ENCODE peak calls at places on chromosomes 6 and 20, in four cellular contexts. F is psoas muscle; U is mesendoderm; C is CD4-positive, alpha-beta T cell. M is an unnamed sample.

GRCh38 chr6:151440930-151441329 is 11.0 kb downstream of the RMND1 start:
- DNase-seq in U (no peak), C (no peak), F (no peak), M (no peak)

GRCh38 chr20:35305682-35306556 is 13.7 kb upstream of the FAM83C start:
- DNase-seq in F (peak; percentile 86), C (no peak), U (peak; percentile 75), M (peak; percentile 73)

GRCh38 chr20:47785900-47786762 is 850 bp upstream of the SULF2 start:
- DNase-seq in U (peak; percentile 80), C (no peak), F (peak; percentile 62), M (peak; percentile 67)

GRCh38 chr6:90074161-90074560 is 179.9 kb downstream of the GJA10 start:
- DNase-seq in C (no peak), U (no peak), F (no peak), M (no peak)

GRCh38 chr20:2382833-2383232 is 2.1 kb downstream of the TGM6 start:
- DNase-seq in U (no peak), C (no peak), F (no peak), M (no peak)

GRCh38 chr6:1614448-1614766 is 4.7 kb downstream of the FOXC1 start:
- DNase-seq in U (peak; percentile 47), C (no peak), F (no peak), M (no peak)

GRCh38 chr20:22576273-22576672 is 8.1 kb downstream of the FOXA2 start:
- DNase-seq in U (peak; percentile 45), C (no peak), F (no peak), M (no peak)

GRCh38 chr6:112332274-112332673 is 14.9 kb upstream of the RFPL4B start:
- DNase-seq in C (no peak), U (no peak), F (no peak), M (no peak)

GRCh38 chr6:22433745-22434144 is 135.6 kb upstream of the HDGFL1 start:
- DNase-seq in U (no peak), C (no peak), F (no peak), M (no peak)

GRCh38 chr6:35025241-35026188 is 115.6 kb downstream of the TCP11 start:
- DNase-seq in C (no peak), U (peak; percentile 48), F (no peak), M (no peak)

GRCh38 chr20:1185781-1186334 is 1.1 kb upstream of the TMEM74B start:
- DNase-seq in F (peak; percentile 50), U (peak; percentile 82), C (peak; percentile 31), M (peak; percentile 81)

GRCh38 chr6:12289655-12290489 is at the start of gene EDN1:
- DNase-seq in F (peak; percentile 69), C (no peak), U (peak; percentile 93), M (peak; percentile 48)

GRCh38 chr6:41970436-41970846 is 28.8 kb upstream of the CCND3 start:
- DNase-seq in F (peak; percentile 35), U (no peak), C (no peak), M (no peak)

GRCh38 chr6:25477006-25477590 is 174.9 kb upstream of the SCGN start:
- DNase-seq in F (no peak), C (no peak), U (no peak), M (no peak)

GRCh38 chr6:116404706-116405105 is 34.0 kb downstream of the DSE start:
- DNase-seq in U (no peak), C (no peak), F (no peak), M (no peak)

GRCh38 chr20:51752343-51752951 is 15.7 kb downstream of the ATP9A start:
- DNase-seq in C (no peak), F (no peak), U (no peak), M (no peak)

GRCh38 chr6:108559884-108560462 is 744 bp upstream of the FOXO3 start:
- DNase-seq in F (peak; percentile 74), U (peak; percentile 96), C (no peak), M (no peak)

GRCh38 chr6:44697333-44697732 is 309.8 kb downstream of the CDC5L start:
- DNase-seq in U (peak; percentile 60), F (no peak), C (no peak), M (no peak)

GRCh38 chr6:8579372-8579771 is 144.0 kb upstream of the SLC35B3 start:
- DNase-seq in U (no peak), C (no peak), F (no peak), M (no peak)

GRCh38 chr6:135673671-135674309 is 176.2 kb upstream of the AHI1 start:
- DNase-seq in C (no peak), F (no peak), U (peak; percentile 71), M (no peak)

GRCh38 chr6:116528800-116529199 is 16.7 kb downstream of the TRAPPC3L start:
- DNase-seq in U (peak; percentile 92), C (no peak), F (no peak), M (no peak)

GRCh38 chr6:26224940-26225847 is 138.0 kb downstream of the HFE start:
- DNase-seq in F (no peak), U (peak; percentile 99), C (no peak), M (no peak)

GRCh38 chr6:44278774-44279697 is 8.8 kb downstream of the TMEM151B start:
- DNase-seq in C (no peak), U (no peak), F (no peak), M (no peak)

GRCh38 chr20:49742948-49743347 is 29.3 kb upstream of the B4GALT5 start:
- DNase-seq in C (no peak), U (peak; percentile 73), F (no peak), M (no peak)

GRCh38 chr6:2020909-2021308 is 224.5 kb downstream of the GMDS start:
- DNase-seq in U (peak; percentile 65), F (no peak), C (no peak), M (no peak)

GRCh38 chr6:152637422-152638047 is 373 bp upstream of the SYNE1 start:
- DNase-seq in F (no peak), C (no peak), U (no peak), M (no peak)

GRCh38 chr6:84458271-84458670 is 230.8 kb upstream of the CEP162 start:
- DNase-seq in U (no peak), C (no peak), F (no peak), M (no peak)

GRCh38 chr6:47655719-47656595 is 42.4 kb upstream of the ADGRF4 start:
- DNase-seq in U (peak; percentile 99), C (no peak), F (peak; percentile 16), M (peak; percentile 67)

GRCh38 chr6:144378437-144378836 is 93.3 kb downstream of the UTRN start:
- DNase-seq in U (no peak), C (no peak), F (no peak), M (no peak)
- H3K27ac ChIP-seq in U (no peak overlapping the region), C (no peak overlapping the region), F (peak overlapping the region; percentile 57), M (no peak overlapping the region)

DNA sequence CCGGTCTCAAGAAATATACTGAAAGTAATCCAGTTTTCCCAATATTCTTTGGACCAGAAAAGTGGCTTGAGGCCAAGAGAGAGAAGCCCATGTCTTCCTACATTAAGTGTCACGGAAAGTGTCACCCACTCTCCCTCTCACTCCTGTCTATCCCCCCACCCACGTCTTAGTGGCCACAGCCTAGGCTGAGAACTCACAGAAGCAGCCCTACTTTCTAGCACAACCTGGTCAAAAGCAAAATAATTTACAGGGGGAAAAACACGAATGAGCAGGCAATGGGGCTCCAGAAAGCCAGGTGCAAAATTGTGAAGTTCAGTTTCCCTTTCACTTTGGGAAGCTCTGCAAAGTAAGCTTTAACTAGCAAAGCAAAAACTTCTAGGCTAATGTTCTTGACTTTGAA is 118.0 kb downstream of the OPRM1 start:
- DNase-seq in U (no peak), F (no peak), C (no peak), M (no peak)
- H3K27ac ChIP-seq in U (no peak overlapping the region), F (no peak overlapping the region), C (peak overlapping the region; percentile 75), M (peak overlapping the region; percentile 10)

DNA sequence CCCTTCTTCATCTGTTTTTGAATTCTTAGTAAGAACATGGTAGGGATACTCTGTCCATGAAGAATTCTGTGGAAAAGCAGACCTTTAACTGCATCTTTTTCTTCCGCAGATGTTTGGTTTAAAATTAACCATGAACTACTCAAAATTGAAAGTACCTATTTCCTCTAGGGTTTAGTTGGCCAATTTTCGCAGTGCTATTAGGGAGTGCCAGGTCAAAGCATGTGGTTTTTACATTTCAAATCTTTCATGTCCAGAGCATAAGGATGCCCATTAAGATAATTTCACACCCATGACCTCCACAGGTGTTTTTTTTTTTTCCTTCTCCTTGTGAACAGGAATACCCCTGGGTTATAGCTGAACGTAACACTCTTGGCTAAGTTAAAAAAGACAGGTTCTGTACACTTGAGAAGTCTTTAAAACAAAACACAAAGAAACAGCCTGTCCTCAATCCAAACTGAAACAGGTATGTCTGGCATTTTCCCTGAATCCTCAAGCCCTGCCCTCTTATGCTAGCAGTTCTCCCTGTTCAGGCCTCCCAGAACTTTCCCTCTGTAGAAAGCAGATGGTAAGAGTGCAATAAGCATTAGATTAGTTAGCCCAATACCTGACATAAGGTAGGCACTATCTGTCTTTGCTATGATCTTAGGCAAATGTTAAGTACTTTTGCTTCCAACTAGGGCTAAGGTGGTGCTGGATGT is 67.1 kb downstream of the ELOVL5 start:
- DNase-seq in F (no peak), U (no peak), C (no peak), M (no peak)
- H3K27ac ChIP-seq in F (no peak overlapping the region), U (no peak overlapping the region), C (no peak overlapping the region), M (peak overlapping the region; percentile 25)

GRCh38 chr20:40471261-40471629 is 217.8 kb downstream of the MAFB start:
- DNase-seq in F (no peak), U (peak; percentile 86), C (no peak), M (no peak)
- H3K27ac ChIP-seq in F (no peak overlapping the region), U (no peak overlapping the region), C (no peak overlapping the region), M (no peak overlapping the region)

DNA sequence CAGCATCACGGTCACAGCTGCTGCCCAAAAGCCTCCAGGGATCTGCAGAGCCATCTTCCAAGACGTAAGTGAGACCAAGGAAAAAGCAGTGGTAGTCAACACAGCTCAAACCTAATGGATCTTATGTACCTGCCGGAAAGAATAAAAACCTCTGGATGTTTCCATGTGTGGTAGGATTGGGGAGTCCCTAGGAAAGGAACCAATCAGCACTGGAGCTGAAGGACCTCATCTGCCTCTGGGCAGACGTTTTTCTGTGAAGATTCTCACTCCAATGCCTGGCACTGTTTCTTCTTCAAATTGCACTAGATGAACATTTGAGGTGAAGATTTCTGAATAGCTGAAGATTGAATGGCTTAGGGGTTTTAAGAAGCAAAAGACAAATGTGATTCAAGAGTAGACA is at the start of gene HLA-DQB2:
- DNase-seq in C (no peak), U (no peak), F (no peak), M (no peak)
- H3K27ac ChIP-seq in C (no peak within 1 kb of the TSS), U (no peak within 1 kb of the TSS), F (no peak within 1 kb of the TSS), M (no peak within 1 kb of the TSS)